ENCODE peak calls at places on chromosomes 16 and 17, in four cellular contexts. A, W, S and H are unnamed samples.

GRCh38 chr16:72639494-72639893 is 408.4 kb downstream of the ZFHX3 start:
- DNase-seq in W (no peak), A (no peak), S (no peak), H (no peak)

GRCh38 chr16:380837-381787 is 666 bp downstream of the PGAP6 start:
- DNase-seq in W (no peak), S (no peak), A (peak; percentile 46), H (no peak)

GRCh38 chr17:31424944-31425582 is 33.6 kb downstream of the RAB11FIP4 start:
- DNase-seq in A (no peak), S (no peak), W (no peak), H (peak; percentile 13)

GRCh38 chr17:55709984-55710383 is 12.7 kb downstream of the TMEM100 start:
- DNase-seq in W (no peak), A (no peak), S (no peak), H (no peak)

GRCh38 chr17:57553991-57554825 is 190.9 kb downstream of the CCDC182 start:
- DNase-seq in A (no peak), S (no peak), W (no peak), H (no peak)

GRCh38 chr17:79834575-79835469 is 4.4 kb downstream of the CBX4 start:
- DNase-seq in W (no peak), A (peak; percentile 36), S (no peak), H (no peak)

GRCh38 chr17:8744086-8744781 is 402 bp downstream of the CCDC42 start:
- DNase-seq in A (no peak), S (no peak), W (no peak), H (no peak)

GRCh38 chr16:68022728-68023537 is at the start of the genes DDX28 and DUS2:
- DNase-seq in S (peak; percentile 73), A (peak; percentile 97), W (peak; percentile 88), H (peak; percentile 95)

GRCh38 chr16:57620316-57621231 is 7.9 kb upstream of the ADGRG1 start:
- DNase-seq in A (no peak), S (no peak), W (no peak), H (no peak)

GRCh38 chr17:4901648-4902344 is 1.1 kb downstream of the CHRNE start:
- DNase-seq in W (no peak), A (no peak), S (no peak), H (peak; percentile 57)

GRCh38 chr17:3944485-3945388 is 19.5 kb downstream of the ATP2A3 start:
- DNase-seq in W (no peak), S (no peak), A (no peak), H (peak; percentile 63)

GRCh38 chr17:38815576-38816193 is 9.4 kb downstream of the CWC25 start:
- DNase-seq in A (peak; percentile 37), S (peak; percentile 72), W (no peak), H (no peak)

GRCh38 chr17:45703348-45703747 is 80.8 kb upstream of the CRHR1 start:
- DNase-seq in A (no peak), S (no peak), W (no peak), H (no peak)

GRCh38 chr16:75226550-75227360 is 8.0 kb downstream of the CTRB1 start:
- DNase-seq in A (no peak), S (no peak), W (no peak), H (peak; percentile 21)

GRCh38 chr16:3819741-3820724 is 60.5 kb downstream of the CREBBP start:
- DNase-seq in W (no peak), A (no peak), S (peak; percentile 31), H (peak; percentile 98)

GRCh38 chr16:1613240-1613639 is 1.1 kb downstream of the CRAMP1 start:
- DNase-seq in A (peak; percentile 40), W (no peak), S (no peak), H (peak; percentile 21)

GRCh38 chr17:57662644-57663308 is 82.3 kb downstream of the CCDC182 start:
- DNase-seq in S (peak; percentile 37), A (peak; percentile 94), W (peak; percentile 12), H (peak; percentile 98)

GRCh38 chr17:55451203-55451641 is 29.6 kb upstream of the MMD start:
- DNase-seq in A (no peak), W (no peak), S (no peak), H (peak; percentile 53)

GRCh38 chr16:2008631-2009301 is 855 bp downstream of the ZNF598 start:
- DNase-seq in A (peak; percentile 68), W (peak; percentile 65), S (no peak), H (peak; percentile 36)

GRCh38 chr17:82839617-82840292 is at the start of gene ZNF750:
- DNase-seq in S (no peak), W (no peak), A (no peak), H (no peak)

GRCh38 chr16:56683424-56684162 is 1.3 kb downstream of the MT1X start:
- DNase-seq in W (no peak), A (no peak), S (no peak), H (no peak)

GRCh38 chr16:87437911-87438610 is 45.9 kb downstream of the MAP1LC3B start:
- DNase-seq in S (no peak), A (no peak), W (no peak), H (no peak)

GRCh38 chr16:87437327-87437726 is 45.2 kb downstream of the MAP1LC3B start:
- DNase-seq in S (no peak), A (no peak), W (no peak), H (no peak)

GRCh38 chr16:87436225-87437172 is 44.4 kb downstream of the MAP1LC3B start:
- DNase-seq in S (no peak), A (no peak), W (no peak), H (no peak)

GRCh38 chr16:87439926-87440325 is 47.8 kb downstream of the MAP1LC3B start:
- DNase-seq in A (no peak), W (no peak), S (no peak), H (no peak)

GRCh38 chr16:87438611-87438985 is 46.5 kb downstream of the MAP1LC3B start:
- DNase-seq in A (no peak), S (no peak), W (no peak), H (no peak)
- TF ChIP-seq MYC in A (no peak), S (no peak), W (no peak), H (no peak)

GRCh38 chr16:54071516-54071915 is 215.1 kb downstream of the IRX3 start:
- DNase-seq in S (no peak), W (no peak), A (no peak), H (no peak)

GRCh38 chr16:54070944-54071343 is 215.6 kb downstream of the IRX3 start:
- DNase-seq in S (no peak), W (no peak), A (peak; percentile 71), H (no peak)

GRCh38 chr16:54069601-54070239 is 216.9 kb downstream of the IRX3 start:
- DNase-seq in A (no peak), W (no peak), S (no peak), H (no peak)

GRCh38 chr16:54073356-54073755 is 213.2 kb downstream of the IRX3 start:
- DNase-seq in S (no peak), W (no peak), A (peak; percentile 68), H (no peak)

GRCh38 chr16:54072237-54072636 is 214.3 kb downstream of the IRX3 start:
- DNase-seq in S (no peak), A (no peak), W (no peak), H (no peak)
- TF ChIP-seq MAX in S (no peak), A (no peak), W (no peak), H (no peak)

GRCh38 chr17:37121616-37122015 is 172.9 kb downstream of the AATF start:
- DNase-seq in S (no peak), W (no peak), A (no peak), H (no peak)
- TF ChIP-seq MYC in S (no peak), W (no peak), A (no peak), H (no peak)

GRCh38 chr17:75783069-75783783 is 1.4 kb upstream of the UNK start:
- DNase-seq in S (no peak), W (peak; percentile 52), A (peak; percentile 84), H (peak; percentile 80)
- TF ChIP-seq MAX in S (no peak), W (no peak), A (no peak), H (no peak)

DNA sequence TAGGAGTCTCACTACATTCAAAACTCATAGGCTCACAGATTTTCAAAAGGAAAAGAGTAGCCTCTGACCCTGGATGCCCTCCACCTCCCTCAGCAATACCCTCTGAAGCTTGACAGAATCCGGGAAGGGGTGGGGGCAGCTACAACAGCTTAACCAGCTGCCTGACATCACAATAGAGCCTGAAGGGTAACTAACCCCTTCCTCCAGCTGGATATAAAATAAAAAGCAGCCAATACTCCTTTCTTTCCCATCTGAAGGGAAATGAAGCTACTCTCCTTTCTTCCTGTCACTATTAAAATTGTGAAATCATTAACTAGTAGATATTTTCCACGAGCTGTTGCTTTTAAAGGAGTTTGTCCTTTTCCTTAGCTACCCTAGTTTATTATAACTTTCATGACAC is 24.0 kb downstream of the USP31 start:
- DNase-seq in A (no peak), W (no peak), S (no peak), H (peak; percentile 65)
- TF ChIP-seq MYC in A (no peak), W (no peak), S (no peak), H (no peak)

GRCh38 chr17:75698659-75699058 is 22.6 kb upstream of the ITGB4 start:
- DNase-seq in A (no peak), W (no peak), S (no peak), H (no peak)
- TF ChIP-seq MAX in A (no peak), W (no peak), S (no peak), H (no peak)

GRCh38 chr16:50160495-50161164 is 7.5 kb downstream of the TENT4B start:
- DNase-seq in S (no peak), W (no peak), A (no peak), H (no peak)
- TF ChIP-seq MYC in S (no peak), W (no peak), A (no peak), H (no peak)

DNA sequence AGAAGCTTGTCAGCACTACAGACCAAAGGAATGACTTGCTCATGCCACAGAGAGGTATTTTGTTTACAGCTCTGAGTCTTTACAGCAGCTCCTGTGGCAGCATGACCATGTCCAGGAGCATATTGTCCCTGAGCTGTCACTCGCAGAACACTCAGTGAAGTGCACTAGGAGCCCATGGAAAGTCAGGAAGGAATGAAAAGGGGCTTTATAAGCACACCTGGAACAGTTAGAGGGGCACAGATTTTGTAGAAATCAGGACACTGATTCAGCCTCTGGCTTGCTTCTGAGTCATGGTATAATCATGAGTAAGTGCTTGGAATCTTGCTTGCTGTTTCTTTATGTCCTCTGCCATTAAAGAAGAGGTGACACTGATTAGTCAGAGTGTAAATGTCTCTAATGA is 41.0 kb downstream of the TADA2A start:
- DNase-seq in W (no peak), S (peak; percentile 26), A (no peak), H (peak; percentile 29)
- TF ChIP-seq MAX in W (no peak), S (no peak), A (no peak), H (no peak)

GRCh38 chr16:30051518-30051917 is 14.0 kb upstream of the ALDOA start:
- DNase-seq in S (no peak), W (no peak), A (no peak), H (peak; percentile 75)
- TF ChIP-seq MYC in S (no peak), W (no peak), A (no peak), H (no peak)

GRCh38 chr16:80197790-80198201 is 343.0 kb upstream of the DYNLRB2 start:
- DNase-seq in S (peak; percentile 36), W (peak; percentile 79), A (no peak), H (peak; percentile 91)
- TF ChIP-seq MAX in S (peak; percentile 60), W (no peak), A (no peak), H (no peak)